ENCODE peak calls at places on chromosomes 11 and 22, in four cellular contexts. R is K562, D is HepG2, O is Panc1. G is an unnamed sample.

GRCh38 chr11:124930799-124931198 is 5.0 kb downstream of the HEPACAM start:
- DNase-seq in R (no peak), D (no peak), O (no peak), G (no peak)

GRCh38 chr22:41092847-41093371 is 517 bp downstream of the EP300 start:
- DNase-seq in R (no peak), D (peak), O (no peak), G (no peak)

GRCh38 chr11:122308286-122308685 is 192.3 kb upstream of the BLID start:
- DNase-seq in R (no peak), D (no peak), O (no peak), G (no peak)

GRCh38 chr22:22452211-22452610 is 56.3 kb downstream of the ZNF280B start:
- DNase-seq in R (no peak), D (no peak), O (no peak), G (no peak)

GRCh38 chr22:46455453-46455852 is 82.0 kb downstream of the CELSR1 start:
- DNase-seq in R (no peak), D (no peak), O (no peak), G (no peak)

GRCh38 chr22:22408731-22409696 is 99.5 kb downstream of the ZNF280B start:
- DNase-seq in R (peak), D (peak), O (no peak), G (peak)

GRCh38 chr22:40009953-40010751 is 15.4 kb downstream of the FAM83F start:
- DNase-seq in R (no peak), D (no peak), O (no peak), G (no peak)

GRCh38 chr11:5564259-5565019 is 16.1 kb upstream of the OR52H1 start:
- DNase-seq in R (no peak), D (no peak), O (no peak), G (no peak)

GRCh38 chr11:69746780-69747742 is 28.1 kb downstream of the FGF4 start:
- DNase-seq in R (no peak), D (no peak), O (no peak), G (no peak)

GRCh38 chr11:19646308-19646707 is 66.3 kb upstream of the NAV2 start:
- DNase-seq in R (no peak), D (no peak), O (no peak), G (no peak)

GRCh38 chr22:36022162-36022561 is 6.5 kb downstream of the RBFOX2 start:
- DNase-seq in R (no peak), D (no peak), O (no peak), G (no peak)

GRCh38 chr22:43978558-43978957 is 23.3 kb downstream of the SAMM50 start:
- DNase-seq in R (no peak), D (no peak), O (no peak), G (no peak)

GRCh38 chr11:13114566-13115465 is 105.7 kb downstream of the RASSF10 start:
- DNase-seq in R (peak), D (peak), O (no peak), G (no peak)

GRCh38 chr11:91998466-91998865 is 226.2 kb upstream of the FAT3 start:
- DNase-seq in R (no peak), D (no peak), O (no peak), G (no peak)

GRCh38 chr22:46557736-46558480 is 20.5 kb upstream of the CELSR1 start:
- DNase-seq in R (no peak), D (no peak), O (no peak), G (no peak)

GRCh38 chr11:74133416-74133815 is 37.4 kb downstream of the C2CD3 start:
- DNase-seq in R (no peak), D (no peak), O (no peak), G (no peak)

GRCh38 chr11:69039501-69039900 is 9.2 kb upstream of the TPCN2 start:
- DNase-seq in R (no peak), D (no peak), O (no peak), G (no peak)

GRCh38 chr11:35584321-35584720 is 33.9 kb upstream of the FJX1 start:
- DNase-seq in R (no peak), D (no peak), O (no peak), G (no peak)

GRCh38 chr11:130546901-130547694 is 98.7 kb downstream of the ADAMTS15 start:
- DNase-seq in R (no peak), D (no peak), O (no peak), G (no peak)

GRCh38 chr11:61091373-61092279 is 10.7 kb upstream of the CD5 start:
- DNase-seq in R (peak), D (no peak), O (no peak), G (no peak)

DNA sequence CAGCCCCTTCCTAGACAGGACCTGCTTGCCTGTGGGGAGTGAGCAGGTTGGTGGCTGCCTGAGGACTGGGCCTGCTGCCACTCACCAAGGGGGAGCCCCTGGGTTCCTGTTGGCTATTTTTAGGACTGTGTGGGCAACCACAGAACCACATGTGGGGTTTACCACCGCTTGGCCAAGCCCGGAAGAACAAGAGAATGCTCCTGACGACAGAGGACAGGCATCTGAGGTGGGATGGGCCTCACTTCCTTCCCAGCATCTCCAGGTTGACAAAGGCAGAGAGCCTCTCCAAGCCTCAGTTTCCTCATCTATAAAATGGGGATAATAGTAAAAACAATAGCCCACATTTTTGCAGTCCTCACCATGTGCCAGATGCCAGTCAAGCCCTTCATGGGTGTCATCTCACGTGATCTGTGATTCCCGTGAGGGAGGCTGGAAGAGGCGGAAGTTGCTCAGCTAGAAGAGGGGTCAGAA is 43.6 kb downstream of the LRRC32 start:
- DNase-seq in R (no peak), D (no peak), O (no peak), G (no peak)
- TF ChIP-seq TCF7L2 in R (no peak), D (no peak), O (no peak), G (no peak)

DNA sequence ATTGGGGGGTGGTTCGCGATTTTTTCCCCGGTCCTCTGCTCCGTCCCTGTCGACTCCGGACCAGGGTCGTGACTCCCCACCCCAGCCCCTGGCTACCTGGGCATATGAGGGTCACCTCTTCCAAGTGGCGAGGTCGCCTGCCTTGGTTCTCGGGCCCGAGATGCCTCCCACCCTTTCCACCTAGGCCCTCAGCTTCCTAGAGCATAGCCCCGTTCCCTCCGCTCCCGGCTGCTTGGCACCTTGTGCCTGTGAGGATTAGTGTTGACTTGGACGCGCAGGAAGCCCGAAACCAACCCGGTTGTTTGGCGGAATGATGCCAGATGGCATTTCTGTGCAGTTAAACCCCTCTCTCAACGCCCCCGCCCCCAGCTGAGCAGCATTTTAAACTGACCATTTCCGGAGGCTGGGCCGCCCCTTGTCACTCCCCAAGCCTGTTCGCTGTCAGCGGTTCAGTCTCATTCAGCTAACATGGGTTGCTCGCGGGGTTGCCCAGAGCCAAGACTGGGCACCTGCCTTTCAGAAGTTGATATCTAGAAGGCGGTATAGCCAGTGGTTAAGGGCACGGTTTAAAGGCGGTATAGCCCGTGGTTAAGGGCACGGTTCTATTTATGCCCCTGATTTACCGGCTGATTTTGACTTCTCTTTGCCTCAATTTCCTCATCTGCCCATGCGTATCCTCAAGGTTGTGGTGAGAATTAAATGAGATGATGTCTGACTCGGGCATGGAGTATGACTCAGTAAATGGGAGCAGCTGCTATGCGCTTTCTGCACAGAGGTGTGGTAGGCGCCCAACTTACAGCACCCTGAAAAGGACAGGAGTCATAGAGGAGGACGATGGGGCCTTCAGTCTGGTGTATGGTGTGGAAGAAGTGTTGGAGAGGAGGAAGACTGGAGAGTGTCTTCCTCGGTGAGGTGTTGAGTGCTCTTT is 639 bp downstream of the INCENP start:
- DNase-seq in R (peak), D (peak), O (no peak), G (no peak)
- TF ChIP-seq TCF7L2 in R (no peak), D (no peak), O (no peak), G (no peak)

GRCh38 chr22:37711490-37711889 is 14.6 kb downstream of the TRIOBP start:
- DNase-seq in R (no peak), D (no peak), O (no peak), G (no peak)
- TF ChIP-seq TCF7L2 in R (no peak), D (no peak), O (no peak), G (no peak)

DNA sequence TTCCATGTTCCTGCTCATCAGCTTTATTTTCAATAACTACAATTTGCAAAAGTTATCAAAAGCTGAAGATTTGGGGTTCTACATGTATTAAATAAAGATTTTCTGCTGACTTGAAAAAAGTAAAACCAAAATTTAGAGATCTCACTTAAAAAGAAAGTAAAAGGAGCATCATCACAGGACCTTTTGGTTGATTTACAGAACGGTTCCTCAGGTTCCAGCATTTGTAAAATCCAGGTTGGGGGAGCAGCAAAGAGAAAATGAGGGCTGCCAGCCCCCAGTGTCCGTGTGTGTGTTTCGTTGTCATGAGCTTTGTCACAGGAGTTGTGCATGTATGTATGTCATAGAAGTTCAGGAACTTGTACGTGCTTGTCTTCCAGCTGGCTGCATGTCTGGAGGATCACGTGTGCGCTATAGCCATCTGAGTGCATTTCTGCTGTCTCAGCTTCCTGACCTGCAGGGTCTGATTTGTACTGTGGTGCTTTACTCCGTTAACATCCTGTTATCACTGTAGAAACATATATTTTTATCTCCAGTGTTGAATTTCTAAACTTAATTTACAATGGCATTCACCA is 15.8 kb downstream of the MOV10L1 start:
- DNase-seq in R (no peak), D (no peak), O (no peak), G (no peak)
- TF ChIP-seq TCF7L2 in R (no peak), D (no peak), O (no peak), G (no peak)

GRCh38 chr11:126839496-126839895 is 161.1 kb downstream of the KIRREL3 start:
- DNase-seq in R (peak), D (no peak), O (no peak), G (no peak)

GRCh38 chr11:126840975-126841374 is 159.6 kb downstream of the KIRREL3 start:
- DNase-seq in R (no peak), D (no peak), O (no peak), G (no peak)

GRCh38 chr11:126838779-126839178 is 161.8 kb downstream of the KIRREL3 start:
- DNase-seq in R (no peak), D (no peak), O (no peak), G (no peak)

GRCh38 chr11:126842038-126842437 is 158.5 kb downstream of the KIRREL3 start:
- DNase-seq in R (no peak), D (no peak), O (no peak), G (no peak)

DNA sequence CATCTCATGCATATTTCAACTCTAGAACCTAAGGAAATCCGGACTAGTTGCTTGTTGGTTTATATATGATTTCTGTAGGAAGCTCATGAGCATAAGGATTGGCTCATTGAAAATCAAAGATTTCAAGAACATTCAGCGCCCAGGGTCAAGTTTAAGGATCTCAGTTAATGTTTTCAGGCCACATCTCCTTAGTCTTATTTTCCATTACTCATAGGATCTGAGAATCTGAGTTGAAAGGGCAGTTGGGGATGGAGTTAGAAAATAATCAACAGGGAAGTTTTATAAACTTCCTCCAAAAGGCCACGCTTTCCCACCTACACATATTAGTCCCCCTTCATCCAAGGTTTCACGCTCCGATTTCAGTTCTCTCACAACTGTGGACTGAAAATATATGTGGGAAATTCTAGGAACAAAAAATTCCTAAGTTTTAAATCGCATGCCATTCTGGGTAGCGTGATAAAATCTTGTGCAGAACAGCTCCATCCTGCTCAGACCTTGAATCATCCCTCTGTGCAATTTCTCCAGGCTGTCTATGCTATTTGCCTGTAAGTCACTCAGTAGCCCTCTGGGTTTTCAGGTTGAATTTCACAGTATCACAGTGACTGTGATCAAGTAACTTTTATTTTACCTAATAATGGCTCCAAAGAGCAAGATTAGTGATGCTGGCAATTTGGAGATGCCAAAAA is 160.2 kb downstream of the KIRREL3 start:
- DNase-seq in R (no peak), D (no peak), O (no peak), G (no peak)
- TF ChIP-seq TCF7L2 in R (no peak), D (no peak), O (no peak), G (no peak)

GRCh38 chr11:8033312-8033715 is 46.2 kb downstream of the EIF3F start:
- DNase-seq in R (peak), D (peak), O (peak), G (peak)
- TF ChIP-seq TCF7L2 in R (no peak), D (no peak), O (no peak), G (no peak)

GRCh38 chr11:132051704-132052103 is 681.3 kb downstream of the NTM start:
- DNase-seq in R (no peak), D (no peak), O (no peak), G (no peak)

GRCh38 chr11:132055296-132055695 is 684.9 kb downstream of the NTM start:
- DNase-seq in R (no peak), D (no peak), O (no peak), G (no peak)

GRCh38 chr11:132056689-132057088 is 686.3 kb downstream of the NTM start:
- DNase-seq in R (no peak), D (no peak), O (no peak), G (no peak)

GRCh38 chr11:132052904-132053303 is 682.5 kb downstream of the NTM start:
- DNase-seq in R (no peak), D (no peak), O (no peak), G (no peak)

GRCh38 chr11:132054822-132055221 is 684.4 kb downstream of the NTM start:
- DNase-seq in R (no peak), D (no peak), O (no peak), G (no peak)
- TF ChIP-seq TCF7L2 in R (no peak), D (no peak), O (no peak), G (no peak)